ENCODE peak calls at places on chromosome 4, in ten cellular contexts. L, U, R, Z, G, I, F, K, W and Q are unnamed samples.

GRCh38 chr4:158229768-158230167 is 19.5 kb downstream of the TMEM144 start:
- DNase-seq in L (no peak), U (no peak), R (no peak), Z (no peak), G (peak; percentile 38), I (no peak), F (no peak), K (no peak), W (no peak), Q (no peak)

GRCh38 chr4:143511906-143512305 is 1.6 kb upstream of the SMARCA5 start:
- DNase-seq in L (no peak), U (no peak), R (no peak), Z (no peak), G (no peak), I (no peak), F (no peak), K (no peak), W (no peak), Q (no peak)

GRCh38 chr4:2069986-2070385 is 10.9 kb downstream of the NAT8L start:
- DNase-seq in L (peak; percentile 60), U (no peak), R (no peak), Z (no peak), G (no peak), I (no peak), F (no peak), K (no peak), W (no peak), Q (no peak)

GRCh38 chr4:152516156-152516555 is 19.7 kb downstream of the FBXW7 start:
- DNase-seq in L (no peak), U (no peak), R (no peak), Z (no peak), G (no peak), I (peak; percentile 12), F (peak; percentile 33), K (no peak), W (no peak), Q (no peak)

GRCh38 chr4:168361365-168362024 is 42.9 kb upstream of the DDX60 start:
- DNase-seq in L (no peak), U (no peak), R (no peak), Z (no peak), G (no peak), I (no peak), F (no peak), K (no peak), W (no peak), Q (no peak)

GRCh38 chr4:97349468-97350186 is 793.6 kb downstream of the STPG2 start:
- DNase-seq in L (no peak), U (no peak), R (no peak), Z (no peak), G (no peak), I (no peak), F (no peak), K (no peak), W (no peak), Q (no peak)

GRCh38 chr4:7928711-7929505 is 10.8 kb downstream of the AFAP1 start:
- DNase-seq in L (no peak), U (no peak), R (no peak), Z (no peak), G (no peak), I (no peak), F (peak; percentile 50), K (no peak), W (no peak), Q (no peak)

GRCh38 chr4:67545996-67546356 is 673 bp upstream of the CENPC start:
- DNase-seq in L (no peak), U (no peak), R (peak; percentile 17), Z (no peak), G (no peak), I (no peak), F (no peak), K (no peak), W (no peak), Q (no peak)